ENCODE peak calls at places on chromosomes 3 and 15, in five cellular contexts. Y is coronary artery, M is cardiac muscle cell, E is AG09309, D is AG04449. A is an unnamed sample.
A peak's percentile ranks its signal among the peaks of the same experiment; 100 is the strongest.

GRCh38 chr15:63894662-63894949 is 60.9 kb upstream of the HERC1 start:
- DNase-seq in Y (no peak), M (no peak), E (no peak), D (no peak), A (no peak)

GRCh38 chr3:184380210-184380626 is 364 bp downstream of the CHRD start:
- DNase-seq in Y (no peak), M (peak; percentile 51), E (no peak), D (no peak), A (no peak)

GRCh38 chr3:60829058-60829457 is 422.2 kb downstream of the FHIT start:
- DNase-seq in Y (no peak), M (no peak), E (no peak), D (no peak), A (no peak)

GRCh38 chr3:11212301-11212613 is 58.0 kb downstream of the HRH1 start:
- DNase-seq in Y (no peak), M (no peak), E (no peak), D (no peak), A (no peak)

GRCh38 chr15:63683343-63683951 is 86.3 kb downstream of the FBXL22 start:
- DNase-seq in Y (no peak), M (no peak), E (no peak), D (no peak), A (no peak)

GRCh38 chr3:123339302-123339701 is 109.6 kb downstream of the ADCY5 start:
- DNase-seq in Y (peak; percentile 62), M (no peak), E (no peak), D (no peak), A (no peak)

GRCh38 chr15:101441706-101442105 is 47.8 kb downstream of the PCSK6 start:
- DNase-seq in Y (no peak), M (no peak), E (no peak), D (no peak), A (no peak)

GRCh38 chr15:68682906-68683490 is 104.2 kb downstream of the CORO2B start:
- DNase-seq in Y (peak; percentile 55), M (no peak), E (no peak), D (no peak), A (no peak)

GRCh38 chr3:51705276-51706020 is 1.4 kb upstream of the GRM2 start:
- DNase-seq in Y (peak; percentile 52), M (no peak), E (no peak), D (no peak), A (no peak)

GRCh38 chr15:68632101-68632500 is 53.3 kb downstream of the CORO2B start:
- DNase-seq in Y (no peak), M (no peak), E (no peak), D (no peak), A (no peak)

GRCh38 chr15:87489902-87490301 is 766.6 kb downstream of the NTRK3 start:
- DNase-seq in Y (no peak), M (no peak), E (no peak), D (no peak), A (no peak)

GRCh38 chr3:183698760-183699159 is 1.2 kb downstream of the YEATS2 start:
- DNase-seq in Y (no peak), M (peak; percentile 47), E (no peak), D (no peak), A (no peak)

GRCh38 chr3:12891985-12892839 is 50.8 kb upstream of the RPL32 start:
- DNase-seq in Y (no peak), M (peak; percentile 76), E (peak; percentile 8), D (no peak), A (peak; percentile 20)

GRCh38 chr15:68034071-68034470 is 20.0 kb upstream of the PIAS1 start:
- DNase-seq in Y (no peak), M (peak; percentile 58), E (no peak), D (no peak), A (no peak)

DNA sequence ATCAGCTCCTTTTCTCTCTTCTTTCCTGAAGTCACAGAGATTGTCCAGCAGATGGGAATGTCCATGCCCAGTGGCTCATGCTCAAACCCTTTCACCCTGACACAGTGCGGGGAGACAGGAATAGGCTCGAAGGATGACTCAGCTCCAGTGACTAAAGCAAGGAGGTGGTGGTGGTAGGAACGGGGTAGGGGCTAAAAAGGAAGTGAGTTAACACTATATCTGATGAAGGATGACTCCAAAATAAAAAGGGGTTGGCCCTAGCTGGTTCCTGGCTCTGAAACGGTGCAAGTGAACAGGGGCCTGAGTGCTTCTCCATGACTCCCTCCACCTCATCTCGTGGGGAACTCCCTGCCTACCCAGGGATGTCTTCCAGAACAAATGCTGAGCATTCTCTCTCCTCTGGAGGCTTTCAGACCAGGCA is 167.4 kb upstream of the LPP start:
- DNase-seq in Y (no peak), M (peak; percentile 76), E (peak; percentile 59), D (peak; percentile 69), A (peak; percentile 79)
- TF ChIP-seq CTCF in Y (no peak), M (no peak), E (no peak), D (no peak), A (peak; percentile 40)

GRCh38 chr15:31974855-31975421 is 55.4 kb upstream of the CHRNA7 start:
- DNase-seq in Y (no peak), M (peak; percentile 29), E (no peak), D (no peak), A (no peak)

GRCh38 chr15:31977138-31977537 is 53.2 kb upstream of the CHRNA7 start:
- DNase-seq in Y (no peak), M (no peak), E (no peak), D (no peak), A (no peak)

GRCh38 chr15:31977812-31978662 is 52.3 kb upstream of the CHRNA7 start:
- DNase-seq in Y (no peak), M (peak; percentile 44), E (no peak), D (no peak), A (no peak)

GRCh38 chr15:31974154-31974794 is 56.0 kb upstream of the CHRNA7 start:
- DNase-seq in Y (no peak), M (no peak), E (no peak), D (no peak), A (no peak)

DNA sequence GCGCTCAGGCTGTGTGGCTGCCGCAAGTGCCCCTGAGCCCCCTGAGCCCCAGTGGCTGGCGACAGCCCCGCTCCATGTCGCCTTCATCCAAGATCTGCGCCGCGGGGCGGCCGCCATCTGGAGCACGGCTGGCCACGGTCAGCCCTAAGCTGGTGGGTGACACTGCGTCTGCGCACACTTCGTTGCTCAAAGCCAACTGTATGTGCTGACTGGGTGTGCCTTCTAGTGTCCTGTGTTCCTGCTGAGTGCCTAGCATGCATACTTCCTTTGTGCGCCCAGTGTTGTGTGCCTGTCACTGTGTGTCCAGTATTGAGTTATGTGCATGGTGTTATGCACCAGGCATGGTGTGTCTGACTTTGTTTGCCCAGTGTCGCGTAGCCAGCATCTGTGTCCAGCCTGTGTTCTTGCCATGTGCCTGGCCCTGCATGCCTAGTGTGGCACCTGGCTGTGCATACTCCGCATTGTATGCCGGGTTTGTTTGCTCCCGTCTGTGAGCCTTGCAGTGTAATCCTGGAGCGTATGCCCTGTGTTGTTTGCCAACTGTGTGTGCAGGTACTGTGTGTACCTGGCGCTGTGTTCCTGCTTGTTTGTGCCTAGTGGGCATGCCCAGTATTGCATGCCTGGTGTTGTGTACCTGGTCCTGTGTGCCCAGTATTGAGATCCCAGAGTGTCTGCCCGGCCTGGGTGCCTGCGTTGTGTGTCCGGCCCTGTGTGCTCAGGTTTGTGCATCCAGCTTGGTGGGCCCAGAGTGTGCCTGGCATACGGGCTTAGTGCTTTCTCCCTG is 54.7 kb upstream of the CHRNA7 start:
- DNase-seq in Y (no peak), M (no peak), E (no peak), D (no peak), A (no peak)
- TF ChIP-seq CTCF in Y (no peak), M (no peak), E (no peak), D (no peak), A (peak; percentile 4)

GRCh38 chr15:65028921-65029735 is at the start of gene MTFMT:
- DNase-seq in Y (peak; percentile 90), M (peak; percentile 87), E (peak; percentile 16), D (no peak), A (no peak)
- TF ChIP-seq CTCF in Y (no peak), M (peak; percentile 8), E (no peak), D (peak; percentile 16), A (peak; percentile 8)

DNA sequence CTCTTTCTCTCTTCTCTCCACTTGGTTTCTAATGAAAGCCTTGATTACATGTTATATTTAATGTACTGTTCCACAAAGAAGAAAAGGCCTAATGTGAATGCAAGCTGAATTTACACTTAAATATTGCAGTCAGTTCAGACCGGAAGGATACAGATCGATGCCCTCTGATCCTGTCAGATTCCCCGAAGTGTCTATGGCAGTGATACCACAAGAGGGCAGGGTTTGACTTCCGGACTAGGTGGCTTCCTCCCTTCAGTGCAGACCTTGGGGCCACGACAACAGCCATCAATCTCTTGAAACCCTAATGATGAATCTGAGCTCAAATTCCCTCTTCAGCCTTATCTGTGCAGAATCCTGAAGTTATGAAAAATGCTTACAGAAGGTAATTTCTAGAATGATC is 29.5 kb downstream of the AGTR1 start:
- DNase-seq in Y (no peak), M (peak; percentile 13), E (no peak), D (no peak), A (no peak)
- TF ChIP-seq CTCF in Y (no peak), M (peak; percentile 29), E (peak; percentile 52), D (peak; percentile 60), A (peak; percentile 88)

GRCh38 chr3:77536038-77536775 is 496.3 kb downstream of the ROBO2 start:
- DNase-seq in Y (no peak), M (no peak), E (no peak), D (no peak), A (no peak)
- TF ChIP-seq CTCF in Y (no peak), M (no peak), E (no peak), D (no peak), A (no peak)

GRCh38 chr3:137347132-137347531 is 389.3 kb downstream of the IL20RB start:
- DNase-seq in Y (no peak), M (no peak), E (no peak), D (no peak), A (no peak)
- TF ChIP-seq CTCF in Y (no peak), M (no peak), E (no peak), D (no peak), A (no peak)

GRCh38 chr3:120348065-120348980 is 831 bp downstream of the LRRC58 start:
- DNase-seq in Y (no peak), M (no peak), E (no peak), D (no peak), A (no peak)

GRCh38 chr3:120352017-120352416 is 2.9 kb upstream of the LRRC58 start:
- DNase-seq in Y (no peak), M (no peak), E (no peak), D (no peak), A (no peak)

GRCh38 chr3:120350431-120350941 is 1.3 kb upstream of the LRRC58 start:
- DNase-seq in Y (no peak), M (peak; percentile 84), E (peak; percentile 28), D (peak; percentile 19), A (peak; percentile 66)

GRCh38 chr3:120348981-120349818 is at the start of gene LRRC58:
- DNase-seq in Y (peak; percentile 95), M (peak; percentile 97), E (peak; percentile 55), D (no peak), A (no peak)

DNA sequence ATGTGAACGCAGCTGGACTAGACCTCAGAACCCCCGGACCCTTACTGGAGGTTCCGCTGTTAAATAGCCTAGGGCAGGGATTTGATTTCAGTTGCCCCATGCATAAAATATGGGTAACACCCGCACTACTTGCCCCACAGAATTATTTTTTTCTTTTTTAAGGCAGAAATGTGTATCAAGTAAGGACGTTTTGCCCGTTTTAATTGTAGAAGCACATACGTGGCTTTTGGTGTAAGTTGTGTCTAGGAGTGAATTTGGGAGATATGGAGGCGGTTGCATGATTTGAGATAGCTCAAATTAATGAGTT is 618 bp upstream of the LRRC58 start:
- DNase-seq in Y (no peak), M (no peak), E (no peak), D (no peak), A (no peak)
- TF ChIP-seq CTCF in Y (no peak), M (no peak), E (no peak), D (no peak), A (no peak)

GRCh38 chr15:74800559-74801094 is 12.0 kb upstream of the LMAN1L start:
- DNase-seq in Y (no peak), M (no peak), E (no peak), D (no peak), A (no peak)
- TF ChIP-seq CTCF in Y (no peak), M (no peak), E (no peak), D (no peak), A (no peak)

A was measured in epithelial cell of proximal tubule.